ENCODE peak calls at places on chromosomes 4 and X, in nine cellular contexts. A is cardiac muscle cell, F is upper lobe of right lung, X is WERI-Rb-1, L is kidney, E is fibroblast of villous mesenchyme, D is glutamatergic neuron, N is left ventricle myocardium inferior, J is A549. I is an unnamed sample.

GRCh38 chr4:2924286-2924685 is 38.9 kb downstream of the NOP14 start:
- DNase-seq in D (no peak), F (peak), L (peak), J (no peak), E (no peak), X (no peak), N (no peak), A (no peak), I (no peak)

GRCh38 chrX:46737462-46737861 is 21.5 kb downstream of the SLC9A7 start:
- DNase-seq in X (no peak), F (no peak), E (peak), N (no peak), J (no peak), A (no peak), D (no peak), L (no peak), I (no peak)

GRCh38 chr4:100786481-100786880 is 268.7 kb upstream of the EMCN start:
- DNase-seq in F (no peak), D (no peak), E (no peak), L (no peak), N (no peak), A (no peak), J (no peak), X (no peak), I (no peak)

GRCh38 chr4:1414831-1415680 is 8.8 kb upstream of the NKX1-1 start:
- DNase-seq in L (peak), N (no peak), D (peak), X (peak), A (no peak), E (no peak), J (no peak), F (peak), I (no peak)

GRCh38 chrX:16172391-16172790 is 5.1 kb downstream of the MAGEB17 start:
- DNase-seq in F (no peak), J (no peak), D (no peak), N (no peak), L (no peak), X (no peak), E (no peak), A (no peak), I (no peak)

GRCh38 chrX:69069086-69069445 is 96.2 kb downstream of the PJA1 start:
- DNase-seq in J (no peak), D (no peak), F (no peak), N (no peak), L (no peak), E (no peak), X (no peak), A (no peak), I (no peak)

GRCh38 chr4:90958256-90958895 is 831.2 kb downstream of the CCSER1 start:
- DNase-seq in E (peak), X (no peak), D (no peak), L (no peak), J (peak), F (no peak), A (no peak), N (no peak), I (no peak)

GRCh38 chr4:182246401-182247205 is 3.4 kb downstream of the TENM3 start:
- DNase-seq in A (peak), F (no peak), X (no peak), D (no peak), E (peak), J (no peak), L (no peak), N (no peak), I (no peak)

GRCh38 chr4:87497141-87497540 is 32.0 kb downstream of the SPARCL1 start:
- DNase-seq in A (no peak), J (peak), E (no peak), L (no peak), N (no peak), F (no peak), X (peak), D (peak), I (no peak)

GRCh38 chrX:5965406-5965805 is 263.3 kb downstream of the NLGN4X start:
- DNase-seq in A (peak), F (no peak), J (no peak), X (no peak), L (no peak), N (no peak), D (no peak), E (no peak), I (no peak)

GRCh38 chr4:136319789-136320470 is 1212.4 kb downstream of the PCDH18 start:
- DNase-seq in A (no peak), D (no peak), N (no peak), E (no peak), L (no peak), J (peak), F (no peak), X (no peak), I (no peak)

GRCh38 chr4:123924536-123924935 is 527.9 kb downstream of the SPRY1 start:
- DNase-seq in J (no peak), F (no peak), N (no peak), L (no peak), E (no peak), A (no peak), D (no peak), X (no peak), I (no peak)

GRCh38 chr4:183098080-183098722 is 856 bp upstream of the WWC2 start:
- DNase-seq in X (no peak), J (peak), N (peak), E (peak), A (peak), F (peak), D (peak), L (peak), I (no peak)

GRCh38 chrX:51866156-51866555 is 27.3 kb upstream of the MAGED1 start:
- DNase-seq in L (no peak), A (no peak), J (no peak), D (no peak), E (peak), F (no peak), X (no peak), N (no peak), I (no peak)

GRCh38 chrX:44903107-44903506 is 30.1 kb downstream of the KDM6A start:
- DNase-seq in N (no peak), L (no peak), E (peak), A (no peak), J (peak), D (no peak), X (no peak), F (no peak), I (no peak)

GRCh38 chrX:21374994-21375794 is 976 bp downstream of the CNKSR2 start:
- DNase-seq in A (peak), N (no peak), F (no peak), E (no peak), X (peak), J (no peak), L (peak), D (peak), I (no peak)

GRCh38 chr4:3766207-3766790 is at the start of gene ADRA2C:
- DNase-seq in N (no peak), A (peak), J (peak), D (peak), F (no peak), L (no peak), X (peak), E (peak), I (peak)

GRCh38 chr4:56976878-56977320 is 507 bp downstream of the NOA1 start:
- DNase-seq in F (peak), D (peak), X (peak), L (peak), J (peak), A (peak), N (peak), E (no peak), I (no peak)

GRCh38 chrX:134761788-134762187 is 103.5 kb upstream of the PLAC1 start:
- DNase-seq in N (no peak), E (no peak), L (no peak), A (peak), D (no peak), X (no peak), J (peak), F (no peak), I (no peak)

GRCh38 chr4:128553665-128554515 is 255.6 kb upstream of the JADE1 start:
- DNase-seq in D (no peak), L (no peak), E (no peak), A (no peak), J (peak), X (no peak), N (no peak), F (no peak), I (no peak)

GRCh38 chrX:13952581-13952980 is 77.1 kb downstream of the GEMIN8 start:
- DNase-seq in L (no peak), F (no peak), J (no peak), D (no peak), E (no peak), X (no peak), A (no peak), N (no peak), I (no peak)

DNA sequence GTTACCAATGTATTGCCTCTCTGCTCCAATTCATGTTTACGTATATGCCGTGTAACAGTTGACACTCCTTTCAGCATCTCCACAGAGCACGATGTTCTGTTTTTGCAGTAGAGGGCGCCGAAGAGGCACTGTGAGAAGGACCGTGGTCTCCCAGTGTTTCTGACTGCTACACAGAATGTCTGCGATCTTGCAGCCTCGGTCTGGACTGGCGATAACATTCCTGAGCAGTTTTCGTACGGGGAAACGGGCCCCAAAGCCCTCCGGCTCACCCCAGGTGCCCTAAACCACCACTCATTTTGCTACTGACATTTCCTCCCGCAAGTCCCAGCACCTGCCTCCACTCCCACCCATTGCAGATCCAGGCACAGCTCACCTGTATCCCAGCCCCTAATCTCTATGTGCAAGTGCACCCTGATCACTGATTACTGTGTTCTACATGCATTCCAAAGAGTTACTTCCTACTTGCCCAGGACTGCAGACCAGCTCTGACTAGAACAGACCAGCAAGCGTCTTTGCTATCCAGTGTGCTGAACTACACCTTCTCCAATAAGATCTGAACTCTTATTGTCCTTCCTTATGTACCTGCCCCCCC is 12.4 kb upstream of the NFXL1 start:
- DNase-seq in F (peak), N (no peak), L (peak), J (peak), E (peak), X (peak), A (peak), D (peak), I (no peak)
- TF ChIP-seq CTCF in F (peak), N (peak), L (peak), J (no peak), E (peak), X (peak), A (peak), D (peak), I (peak)

GRCh38 chr4:145216532-145216931 is 36.1 kb upstream of the OTUD4 start:
- DNase-seq in L (no peak), J (peak), F (no peak), E (peak), X (no peak), N (no peak), D (no peak), A (no peak), I (no peak)
- TF ChIP-seq CTCF in L (peak), J (peak), F (peak), E (peak), X (peak), N (peak), D (no peak), A (peak), I (peak)

GRCh38 chrX:56563231-56564116 is at the start of gene UBQLN2:
- DNase-seq in D (peak), N (peak), F (peak), X (peak), A (peak), E (peak), J (peak), L (peak), I (no peak)
- TF ChIP-seq CTCF in D (no peak), N (peak), F (no peak), X (no peak), A (peak), E (no peak), J (no peak), L (no peak), I (no peak)

GRCh38 chrX:129637217-129638109 is 17.3 kb downstream of the APLN start:
- DNase-seq in E (peak), A (peak), N (peak), X (peak), L (no peak), D (peak), F (peak), J (peak), I (peak)
- TF ChIP-seq CTCF in E (peak), A (peak), N (peak), X (peak), L (peak), D (peak), F (peak), J (peak), I (peak)

GRCh38 chr4:154082760-154083530 is 294.1 kb upstream of the SFRP2 start:
- DNase-seq in E (peak), X (peak), L (no peak), N (no peak), D (peak), A (peak), J (peak), F (no peak), I (no peak)
- TF ChIP-seq CTCF in E (peak), X (peak), L (no peak), N (no peak), D (peak), A (no peak), J (no peak), F (no peak), I (peak)